ENCODE peak calls at places on chromosomes 12 and 14, in four cellular contexts. N is GM12865, D is fibroblast of the aortic adventitia, G is omental fat pad. J is an unnamed sample.

GRCh38 chr12:49797452-49797782 is 30.8 kb downstream of the NCKAP5L start:
- DNase-seq in N (no peak), D (no peak), G (no peak), J (no peak)

GRCh38 chr14:22163051-22163450 is 426.0 kb downstream of the DAD1 start:
- DNase-seq in N (peak), D (no peak), G (no peak), J (no peak)

GRCh38 chr14:95300002-95300696 is 19.6 kb downstream of the CLMN start:
- DNase-seq in N (no peak), D (no peak), G (no peak), J (no peak)

GRCh38 chr12:86801439-86801838 is 545.2 kb upstream of the MGAT4C start:
- DNase-seq in N (no peak), D (no peak), G (no peak), J (no peak)

GRCh38 chr12:102879144-102879763 is 37.8 kb downstream of the PAH start:
- DNase-seq in N (peak), D (peak), G (no peak), J (peak)

GRCh38 chr12:116444590-116444943 is 114.6 kb upstream of the MAP1LC3B2 start:
- DNase-seq in N (no peak), D (no peak), G (no peak), J (no peak)

GRCh38 chr14:50357753-50358380 is 38.8 kb downstream of the CDKL1 start:
- DNase-seq in N (no peak), D (no peak), G (no peak), J (no peak)

GRCh38 chr12:3456809-3457208 is 34.2 kb upstream of the PRMT8 start:
- DNase-seq in N (peak), D (no peak), G (no peak), J (peak)

GRCh38 chr14:75310295-75311059 is 31.8 kb downstream of the FOS start:
- DNase-seq in N (no peak), D (peak), G (peak), J (no peak)

GRCh38 chr12:75389706-75390105 is 1.2 kb upstream of the GLIPR1L2 start:
- DNase-seq in N (no peak), D (peak), G (no peak), J (no peak)

GRCh38 chr14:99241314-99242035 is 30.5 kb downstream of the BCL11B start:
- DNase-seq in N (no peak), D (no peak), G (no peak), J (peak)

GRCh38 chr12:15815730-15816129 is 26.5 kb upstream of the EPS8 start:
- DNase-seq in N (no peak), D (no peak), G (no peak), J (no peak)

GRCh38 chr14:89823732-89824131 is 130.8 kb downstream of the EFCAB11 start:
- DNase-seq in N (no peak), D (no peak), G (no peak), J (no peak)

GRCh38 chr14:29629839-29630238 is 297.8 kb downstream of the PRKD1 start:
- DNase-seq in N (no peak), D (no peak), G (no peak), J (no peak)

GRCh38 chr14:50040401-50040775 is 76.0 kb downstream of the VCPKMT start:
- DNase-seq in N (peak), D (peak), G (no peak), J (peak)

GRCh38 chr12:107320929-107321618 is 227.7 kb upstream of the CRY1 start:
- DNase-seq in N (no peak), D (peak), G (no peak), J (peak)

GRCh38 chr14:104743461-104744380 is 9.2 kb upstream of the SIVA1 start:
- DNase-seq in N (no peak), D (peak), G (no peak), J (no peak)

GRCh38 chr12:52356762-52357580 is 10.3 kb downstream of the KRT85 start:
- DNase-seq in N (no peak), D (no peak), G (no peak), J (no peak)

GRCh38 chr14:100476012-100476822 is 111.0 kb downstream of the BEGAIN start:
- DNase-seq in N (no peak), D (peak), G (no peak), J (no peak)

GRCh38 chr14:94738786-94739185 is 31.1 kb downstream of the GSC start:
- DNase-seq in N (no peak), D (peak), G (no peak), J (no peak)

GRCh38 chr14:61145903-61146411 is 135.2 kb downstream of the TMEM30B start:
- DNase-seq in N (no peak), D (peak), G (no peak), J (no peak)

GRCh38 chr12:1634590-1635191 is 5.7 kb downstream of the WNT5B start:
- DNase-seq in N (peak), D (peak), G (peak), J (peak)

GRCh38 chr14:34038358-34039057 is 87.6 kb upstream of the EGLN3 start:
- DNase-seq in N (no peak), D (no peak), G (no peak), J (no peak)

GRCh38 chr12:77002382-77002781 is 63.0 kb downstream of the E2F7 start:
- DNase-seq in N (no peak), D (no peak), G (no peak), J (no peak)

GRCh38 chr12:45989277-45989856 is 1.0 kb downstream of the SCAF11 start:
- DNase-seq in N (peak), D (peak), G (no peak), J (peak)

GRCh38 chr12:124542021-124542941 is 25.1 kb downstream of the NCOR2 start:
- DNase-seq in N (no peak), D (no peak), G (no peak), J (no peak)

GRCh38 chr12:112714166-112714565 is 77.4 kb upstream of the RPH3A start:
- DNase-seq in N (no peak), D (no peak), G (no peak), J (peak)

GRCh38 chr12:97960741-97961608 is 498.4 kb downstream of the RMST start:
- DNase-seq in N (peak), D (no peak), G (no peak), J (peak)

GRCh38 chr12:78209851-78210493 is 379.3 kb downstream of the NAV3 start:
- DNase-seq in N (no peak), D (peak), G (no peak), J (no peak)

GRCh38 chr12:1204581-1205121 is 213.6 kb downstream of the ERC1 start:
- DNase-seq in N (peak), D (peak), G (no peak), J (peak)

GRCh38 chr12:124531281-124531745 is 36.1 kb downstream of the NCOR2 start:
- DNase-seq in N (no peak), D (no peak), G (no peak), J (no peak)

GRCh38 chr14:55212611-55213010 is 21.2 kb upstream of the DLGAP5 start:
- DNase-seq in N (no peak), D (no peak), G (no peak), J (no peak)

GRCh38 chr14:89899917-89900680 is 54.4 kb downstream of the EFCAB11 start:
- DNase-seq in N (peak), D (peak), G (no peak), J (peak)

GRCh38 chr14:86858043-86858442 is 1134.9 kb downstream of the GALC start:
- DNase-seq in N (no peak), D (peak), G (no peak), J (no peak)

GRCh38 chr12:61713121-61713520 is 547.1 kb upstream of the USP15 start:
- DNase-seq in N (no peak), D (no peak), G (no peak), J (no peak)

GRCh38 chr14:97250925-97251324 is 453.7 kb downstream of the VRK1 start:
- DNase-seq in N (peak), D (no peak), G (no peak), J (no peak)

GRCh38 chr14:97253756-97254155 is 456.6 kb downstream of the VRK1 start:
- DNase-seq in N (peak), D (no peak), G (no peak), J (no peak)

GRCh38 chr14:97246648-97247047 is 449.5 kb downstream of the VRK1 start:
- DNase-seq in N (no peak), D (no peak), G (no peak), J (no peak)

GRCh38 chr14:97248973-97249372 is 451.8 kb downstream of the VRK1 start:
- DNase-seq in N (no peak), D (no peak), G (no peak), J (no peak)

DNA sequence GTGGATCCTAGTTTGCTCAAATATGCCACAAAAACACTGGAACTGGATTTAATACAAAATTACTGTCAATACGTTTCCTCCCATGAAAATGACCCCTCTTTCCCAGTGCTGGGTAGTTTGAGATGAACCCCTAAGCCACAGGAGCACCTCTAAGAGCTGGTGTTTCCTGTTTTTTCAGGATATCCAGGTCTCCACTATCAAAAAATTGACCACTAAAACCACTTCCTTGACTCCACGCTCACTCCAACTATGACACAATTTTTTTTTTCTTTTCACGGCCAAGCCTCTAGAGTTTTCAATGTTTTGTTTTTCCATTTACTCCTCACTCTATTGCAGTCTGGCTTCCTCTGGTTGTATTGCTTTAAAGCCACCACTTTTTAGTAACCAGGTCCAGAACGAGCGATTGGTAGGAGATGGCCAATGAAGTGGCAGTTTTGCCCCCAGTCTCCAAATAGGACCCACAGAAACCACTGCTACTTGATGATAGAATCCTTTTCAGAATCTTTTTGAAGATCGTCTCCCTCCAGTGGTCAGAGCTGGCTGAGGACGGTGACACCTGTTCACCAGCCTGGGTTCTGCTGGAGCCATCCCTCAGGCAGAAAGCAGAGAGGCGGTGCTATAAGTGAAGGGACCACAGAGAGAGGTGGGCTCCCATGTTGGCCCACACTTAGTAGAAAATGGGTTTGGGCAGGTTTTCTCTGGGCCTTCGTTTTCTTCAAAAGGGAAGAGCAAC is 454.4 kb downstream of the VRK1 start:
- DNase-seq in N (peak), D (no peak), G (no peak), J (no peak)
- TF ChIP-seq CTCF in N (peak), D (no peak), G (no peak), J (no peak)

GRCh38 chr12:6056406-6057211 is 67.9 kb downstream of the VWF start:
- DNase-seq in N (no peak), D (no peak), G (no peak), J (peak)
- TF ChIP-seq CTCF in N (no peak), D (peak), G (no peak), J (peak)

GRCh38 chr12:47397664-47398281 is 308.1 kb downstream of the RPAP3 start:
- DNase-seq in N (peak), D (peak), G (no peak), J (peak)
- TF ChIP-seq CTCF in N (no peak), D (peak), G (no peak), J (peak)

GRCh38 chr12:10331642-10332239 is 24.1 kb downstream of the KLRD1 start:
- DNase-seq in N (peak), D (peak), G (no peak), J (no peak)
- TF ChIP-seq CTCF in N (peak), D (peak), G (no peak), J (peak)

GRCh38 chr12:101490286-101490920 is 15.3 kb downstream of the SPIC start:
- DNase-seq in N (peak), D (no peak), G (no peak), J (peak)
- TF ChIP-seq CTCF in N (peak), D (no peak), G (no peak), J (peak)

GRCh38 chr14:68655961-68656360 is 136.9 kb downstream of the ZFP36L1 start:
- DNase-seq in N (peak), D (no peak), G (no peak), J (no peak)
- TF ChIP-seq CTCF in N (peak), D (peak), G (no peak), J (no peak)

GRCh38 chr12:54021432-54022013 is 6.7 kb upstream of the HOXC6 start:
- DNase-seq in N (peak), D (no peak), G (no peak), J (no peak)
- TF ChIP-seq CTCF in N (peak), D (no peak), G (no peak), J (no peak)

DNA sequence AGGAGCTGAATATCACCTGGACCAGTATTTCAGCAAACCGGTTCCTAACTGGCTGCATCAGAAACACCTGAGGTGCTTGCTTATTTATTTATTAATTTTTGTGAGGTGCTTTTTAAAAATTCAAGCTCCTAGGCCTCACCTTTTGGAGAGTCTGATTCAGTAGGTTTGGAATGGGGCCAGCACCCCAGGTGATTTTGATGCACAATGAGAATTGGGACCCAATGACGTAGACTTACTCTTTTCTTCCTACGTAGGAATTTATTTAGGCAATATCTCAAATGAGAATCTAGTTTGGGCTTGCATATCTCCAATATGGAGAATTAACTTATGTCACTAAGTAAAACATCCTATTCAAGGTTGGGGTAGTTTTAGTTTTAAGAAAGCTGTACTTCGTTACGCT is 7.3 kb downstream of the YEATS4 start:
- DNase-seq in N (no peak), D (no peak), G (no peak), J (no peak)
- TF ChIP-seq CTCF in N (no peak), D (no peak), G (no peak), J (no peak)

GRCh38 chr14:24437020-24437735 is 5.4 kb downstream of the SDR39U1 start:
- DNase-seq in N (no peak), D (no peak), G (no peak), J (no peak)
- TF ChIP-seq CTCF in N (no peak), D (no peak), G (no peak), J (peak)

DNA sequence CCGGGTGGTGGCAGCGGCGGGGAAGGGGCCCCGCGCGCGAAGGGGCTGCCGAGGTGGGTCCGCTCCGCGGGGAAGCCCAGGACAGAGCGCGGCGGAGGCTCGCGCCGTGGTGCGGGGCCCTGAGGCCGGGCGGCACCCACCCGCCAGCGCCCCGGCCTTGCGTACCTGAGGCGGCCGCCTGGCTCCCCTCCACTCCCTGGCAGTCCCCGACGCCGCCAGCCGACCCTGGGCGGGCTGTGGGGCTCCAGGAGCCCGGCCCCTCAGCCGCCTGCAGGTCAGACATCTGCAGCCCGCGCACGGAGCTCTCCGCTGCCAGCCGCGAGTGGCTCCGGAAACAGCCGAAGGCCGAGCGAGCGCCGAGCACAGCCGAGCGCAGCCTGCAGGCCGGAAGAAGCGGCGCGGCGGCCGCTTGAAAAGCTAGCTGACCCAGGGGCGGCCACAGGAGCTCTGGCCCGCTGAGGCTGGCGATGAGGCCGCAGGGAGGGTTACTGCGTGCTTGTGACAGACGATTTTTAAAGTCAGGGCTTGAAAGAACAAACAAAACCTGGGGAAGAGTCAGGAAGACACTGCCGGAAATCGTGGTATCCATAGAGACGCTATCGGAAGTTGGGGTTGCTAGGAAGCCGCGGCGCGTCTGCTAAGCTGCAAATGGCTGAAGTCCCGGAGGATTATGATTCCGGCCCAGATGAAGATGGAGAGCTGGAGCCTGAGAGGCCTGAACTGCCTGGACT is at the start of the genes SAMD15 and TMED8:
- DNase-seq in N (peak), D (peak), G (peak), J (peak)
- TF ChIP-seq CTCF in N (no peak), D (peak), G (no peak), J (no peak)

J was measured in activated CD8-positive, alpha-beta T cell treated with anti-CD3 and anti-CD28 coated beads for 36 hours.